ENCODE peak calls at places on chromosomes 16 and 17, in four cellular contexts. One of them, this sample, is unnamed.

GRCh38 chr17:57009737-57010445 is 32.0 kb downstream of the SCPEP1 start:
- DNase-seq in mammary epithelial cell: peak
- DNase-seq in AG04449: no peak
- DNase-seq in WTC11: peak
- DNase-seq in this sample: peak

GRCh38 chr17:57542518-57542917 is 202.6 kb downstream of the CCDC182 start:
- DNase-seq in mammary epithelial cell: no peak
- DNase-seq in WTC11: no peak
- DNase-seq in AG04449: no peak
- DNase-seq in this sample: no peak

GRCh38 chr16:6573577-6573976 is 759.1 kb upstream of the RBFOX1 start:
- DNase-seq in mammary epithelial cell: no peak
- DNase-seq in AG04449: no peak
- DNase-seq in WTC11: no peak
- DNase-seq in this sample: no peak

GRCh38 chr16:88685156-88686061 is 898 bp downstream of the SNAI3 start:
- DNase-seq in WTC11: peak
- DNase-seq in mammary epithelial cell: peak
- DNase-seq in AG04449: no peak
- DNase-seq in this sample: peak

GRCh38 chr16:2471016-2471652 is at the start of gene NTN3:
- DNase-seq in AG04449: no peak
- DNase-seq in WTC11: peak
- DNase-seq in mammary epithelial cell: no peak
- DNase-seq in this sample: no peak

GRCh38 chr17:74610108-74610507 is 13.4 kb downstream of the CD300E start:
- DNase-seq in WTC11: peak
- DNase-seq in mammary epithelial cell: no peak
- DNase-seq in AG04449: no peak
- DNase-seq in this sample: peak

GRCh38 chr17:7261377-7262191 is 694 bp downstream of the CLDN7 start:
- DNase-seq in AG04449: no peak
- DNase-seq in mammary epithelial cell: no peak
- DNase-seq in WTC11: peak
- DNase-seq in this sample: no peak

GRCh38 chr16:22240023-22240697 is 34.1 kb downstream of the EEF2K start:
- DNase-seq in AG04449: no peak
- DNase-seq in WTC11: no peak
- DNase-seq in mammary epithelial cell: no peak
- DNase-seq in this sample: peak

GRCh38 chr17:40534431-40535189 is 30.7 kb downstream of the CCR7 start:
- DNase-seq in AG04449: no peak
- DNase-seq in mammary epithelial cell: no peak
- DNase-seq in WTC11: no peak
- DNase-seq in this sample: no peak

GRCh38 chr17:77807051-77807745 is 151.3 kb upstream of the TNRC6C start:
- DNase-seq in WTC11: no peak
- DNase-seq in AG04449: no peak
- DNase-seq in mammary epithelial cell: no peak
- DNase-seq in this sample: no peak

GRCh38 chr16:50314665-50315064 is 48.3 kb downstream of the ADCY7 start:
- DNase-seq in mammary epithelial cell: no peak
- DNase-seq in AG04449: no peak
- DNase-seq in WTC11: no peak
- DNase-seq in this sample: no peak

GRCh38 chr16:77439106-77439505 is 4.3 kb upstream of the ADAMTS18 start:
- DNase-seq in AG04449: no peak
- DNase-seq in WTC11: no peak
- DNase-seq in mammary epithelial cell: no peak
- DNase-seq in this sample: no peak

GRCh38 chr16:77434022-77434364 is 841 bp downstream of the ADAMTS18 start:
- DNase-seq in WTC11: no peak
- DNase-seq in mammary epithelial cell: no peak
- DNase-seq in AG04449: no peak
- DNase-seq in this sample: no peak

GRCh38 chr16:77435240-77435819 is 496 bp upstream of the ADAMTS18 start:
- DNase-seq in WTC11: no peak
- DNase-seq in mammary epithelial cell: no peak
- DNase-seq in AG04449: no peak
- DNase-seq in this sample: no peak

GRCh38 chr16:77434365-77435239 is at the start of gene ADAMTS18:
- DNase-seq in mammary epithelial cell: no peak
- DNase-seq in WTC11: peak
- DNase-seq in AG04449: no peak
- DNase-seq in this sample: no peak

GRCh38 chr16:77437859-77438258 is 3.0 kb upstream of the ADAMTS18 start:
- DNase-seq in AG04449: no peak
- DNase-seq in mammary epithelial cell: no peak
- DNase-seq in WTC11: no peak
- DNase-seq in this sample: peak
- TF ChIP-seq CTCF in AG04449: no peak
- TF ChIP-seq CTCF in mammary epithelial cell: no peak
- TF ChIP-seq CTCF in WTC11: no peak
- TF ChIP-seq CTCF in this sample: peak

GRCh38 chr16:67100569-67101300 is 9.0 kb upstream of the PHAF1 start:
- DNase-seq in AG04449: no peak
- DNase-seq in mammary epithelial cell: no peak
- DNase-seq in WTC11: no peak
- DNase-seq in this sample: no peak
- TF ChIP-seq CTCF in AG04449: peak
- TF ChIP-seq CTCF in mammary epithelial cell: peak
- TF ChIP-seq CTCF in WTC11: no peak
- TF ChIP-seq CTCF in this sample: peak

GRCh38 chr16:83116274-83116892 is 489.6 kb downstream of the CDH13 start:
- DNase-seq in AG04449: no peak
- DNase-seq in mammary epithelial cell: no peak
- DNase-seq in WTC11: peak
- DNase-seq in this sample: no peak
- TF ChIP-seq CTCF in AG04449: peak
- TF ChIP-seq CTCF in mammary epithelial cell: no peak
- TF ChIP-seq CTCF in WTC11: no peak
- TF ChIP-seq CTCF in this sample: no peak

GRCh38 chr17:50055426-50056216 is at the start of gene ITGA3:
- DNase-seq in WTC11: peak
- DNase-seq in mammary epithelial cell: peak
- DNase-seq in AG04449: no peak
- DNase-seq in this sample: peak
- TF ChIP-seq CTCF in WTC11: no peak
- TF ChIP-seq CTCF in mammary epithelial cell: peak
- TF ChIP-seq CTCF in AG04449: no peak
- TF ChIP-seq CTCF in this sample: no peak

GRCh38 chr17:31513731-31514427 is 122.4 kb downstream of the RAB11FIP4 start:
- DNase-seq in WTC11: no peak
- DNase-seq in mammary epithelial cell: no peak
- DNase-seq in AG04449: no peak
- DNase-seq in this sample: no peak

GRCh38 chr17:31518478-31518877 is 127.0 kb downstream of the RAB11FIP4 start:
- DNase-seq in AG04449: no peak
- DNase-seq in WTC11: no peak
- DNase-seq in mammary epithelial cell: no peak
- DNase-seq in this sample: no peak

GRCh38 chr17:31521632-31522283 is 130.3 kb downstream of the RAB11FIP4 start:
- DNase-seq in AG04449: no peak
- DNase-seq in mammary epithelial cell: no peak
- DNase-seq in WTC11: no peak
- DNase-seq in this sample: no peak

GRCh38 chr17:31515226-31515759 is 123.8 kb downstream of the RAB11FIP4 start:
- DNase-seq in AG04449: no peak
- DNase-seq in mammary epithelial cell: no peak
- DNase-seq in WTC11: no peak
- DNase-seq in this sample: no peak

DNA sequence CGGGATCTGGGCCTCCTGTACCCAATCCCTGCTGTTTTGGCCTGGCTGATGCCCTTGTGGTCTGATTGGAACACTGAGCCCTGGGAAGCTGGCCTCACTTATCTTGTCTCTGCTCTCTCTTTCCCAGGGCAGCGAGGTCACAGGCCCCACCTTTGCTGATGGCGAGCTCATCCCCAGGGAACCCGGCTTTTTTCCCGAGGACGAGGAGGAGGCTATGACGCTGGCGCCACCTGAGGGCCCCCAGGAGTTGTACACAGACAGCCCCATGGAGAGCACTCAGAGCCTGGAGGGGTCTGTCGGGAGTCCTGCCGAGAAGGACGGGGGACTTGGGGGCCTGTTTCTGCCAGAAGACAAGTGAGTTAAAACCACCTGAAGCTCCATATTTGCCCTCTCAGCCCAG is 126.0 kb downstream of the RAB11FIP4 start:
- DNase-seq in mammary epithelial cell: no peak
- DNase-seq in WTC11: peak
- DNase-seq in AG04449: no peak
- DNase-seq in this sample: peak
- TF ChIP-seq CTCF in mammary epithelial cell: peak
- TF ChIP-seq CTCF in WTC11: peak
- TF ChIP-seq CTCF in AG04449: peak
- TF ChIP-seq CTCF in this sample: peak

GRCh38 chr16:53821957-53822625 is 118.1 kb downstream of the FTO start:
- DNase-seq in WTC11: no peak
- DNase-seq in AG04449: peak
- DNase-seq in mammary epithelial cell: peak
- DNase-seq in this sample: peak
- TF ChIP-seq CTCF in WTC11: no peak
- TF ChIP-seq CTCF in AG04449: no peak
- TF ChIP-seq CTCF in mammary epithelial cell: peak
- TF ChIP-seq CTCF in this sample: no peak

GRCh38 chr17:72077326-72077960 is 43.4 kb upstream of the SOX9 start:
- DNase-seq in AG04449: no peak
- DNase-seq in mammary epithelial cell: peak
- DNase-seq in WTC11: no peak
- DNase-seq in this sample: peak
- TF ChIP-seq CTCF in AG04449: no peak
- TF ChIP-seq CTCF in mammary epithelial cell: no peak
- TF ChIP-seq CTCF in WTC11: no peak
- TF ChIP-seq CTCF in this sample: no peak

GRCh38 chr16:29864205-29864604 is 1.2 kb upstream of the CDIPT start:
- DNase-seq in WTC11: no peak
- DNase-seq in mammary epithelial cell: no peak
- DNase-seq in AG04449: no peak
- DNase-seq in this sample: no peak

GRCh38 chr16:29863669-29863984 is 601 bp upstream of the CDIPT start:
- DNase-seq in AG04449: no peak
- DNase-seq in WTC11: no peak
- DNase-seq in mammary epithelial cell: no peak
- DNase-seq in this sample: no peak

GRCh38 chr16:29860218-29860617 is 2.8 kb downstream of the CDIPT start:
- DNase-seq in AG04449: no peak
- DNase-seq in WTC11: no peak
- DNase-seq in mammary epithelial cell: no peak
- DNase-seq in this sample: no peak

GRCh38 chr16:29862884-29863668 is at the start of gene CDIPT:
- DNase-seq in WTC11: peak
- DNase-seq in mammary epithelial cell: peak
- DNase-seq in AG04449: peak
- DNase-seq in this sample: peak

DNA sequence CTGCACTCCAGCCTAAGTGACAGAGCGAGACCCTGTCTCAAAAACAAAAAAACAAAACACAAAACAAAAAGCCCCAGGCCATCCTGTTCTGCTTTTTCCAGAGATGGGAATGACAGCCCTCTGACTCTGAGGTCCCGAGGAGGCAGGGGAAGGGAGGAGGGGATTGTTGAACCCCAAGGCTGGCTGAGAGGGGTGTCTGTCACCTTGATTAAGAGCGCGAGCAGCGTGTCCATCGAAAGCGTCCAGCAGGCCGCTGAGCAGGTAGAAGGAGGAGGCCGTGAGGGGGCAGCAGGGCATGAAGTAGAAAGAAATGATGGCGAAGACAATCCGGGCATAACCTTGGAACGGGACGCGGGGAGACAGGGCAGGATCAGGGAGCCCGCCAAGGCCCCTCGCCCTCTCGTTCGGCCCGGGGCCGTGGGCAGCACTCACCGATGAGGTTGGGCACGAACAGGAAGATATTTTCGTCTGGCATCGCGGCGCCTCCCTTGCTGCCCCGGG is 593 bp downstream of the CDIPT start:
- DNase-seq in mammary epithelial cell: peak
- DNase-seq in AG04449: no peak
- DNase-seq in WTC11: no peak
- DNase-seq in this sample: peak
- TF ChIP-seq CTCF in mammary epithelial cell: peak
- TF ChIP-seq CTCF in AG04449: peak
- TF ChIP-seq CTCF in WTC11: no peak
- TF ChIP-seq CTCF in this sample: no peak

GRCh38 chr16:47581114-47581513 is 120.0 kb downstream of the PHKB start:
- DNase-seq in mammary epithelial cell: no peak
- DNase-seq in WTC11: no peak
- DNase-seq in AG04449: no peak
- DNase-seq in this sample: peak
- TF ChIP-seq CTCF in mammary epithelial cell: no peak
- TF ChIP-seq CTCF in WTC11: no peak
- TF ChIP-seq CTCF in AG04449: no peak
- TF ChIP-seq CTCF in this sample: no peak